ENCODE peak calls at places on chromosomes 4 and X, in four cellular contexts. F, N, W and Q are unnamed samples.

GRCh38 chr4:146675171-146675570 is 36.5 kb downstream of the POU4F2 start:
- DNase-seq in N (no peak), F (no peak), W (no peak), Q (no peak)

GRCh38 chr4:53580301-53580700 is 11.0 kb downstream of the LNX1 start:
- DNase-seq in N (no peak), W (no peak), F (no peak), Q (no peak)

GRCh38 chr4:39480902-39481695 is 22.2 kb downstream of the LIAS start:
- DNase-seq in F (no peak), N (no peak), W (no peak), Q (no peak)

GRCh38 chr4:19399001-19399400 is 852.7 kb upstream of the SLIT2 start:
- DNase-seq in F (no peak), N (no peak), W (no peak), Q (no peak)

GRCh38 chr4:89071311-89071710 is 14.3 kb upstream of the FAM13A start:
- DNase-seq in N (no peak), F (no peak), W (no peak), Q (no peak)

GRCh38 chr4:150235795-150236385 is 157.6 kb downstream of the DCLK2 start:
- DNase-seq in N (no peak), W (no peak), F (no peak), Q (no peak)

GRCh38 chr4:82584921-82585320 is 23.1 kb upstream of the TMEM150C start:
- DNase-seq in N (no peak), W (no peak), F (no peak), Q (no peak)

GRCh38 chr4:77175201-77175610 is 18.2 kb downstream of the CCNG2 start:
- DNase-seq in W (no peak), N (no peak), F (no peak), Q (peak; percentile 41)

GRCh38 chr4:131046821-131047220 is 1950.9 kb downstream of the C4orf33 start:
- DNase-seq in N (no peak), F (no peak), W (no peak), Q (no peak)

GRCh38 chr4:7805533-7806079 is 134.1 kb downstream of the AFAP1 start:
- DNase-seq in W (no peak), F (no peak), N (peak; percentile 96), Q (no peak)

GRCh38 chr4:173517781-173518371 is 12.2 kb downstream of the HAND2 start:
- DNase-seq in F (no peak), N (no peak), W (no peak), Q (no peak)

GRCh38 chrX:30995060-30995700 is 76.7 kb downstream of the FTHL17 start:
- DNase-seq in W (no peak), F (no peak), N (peak; percentile 73), Q (no peak)

DNA sequence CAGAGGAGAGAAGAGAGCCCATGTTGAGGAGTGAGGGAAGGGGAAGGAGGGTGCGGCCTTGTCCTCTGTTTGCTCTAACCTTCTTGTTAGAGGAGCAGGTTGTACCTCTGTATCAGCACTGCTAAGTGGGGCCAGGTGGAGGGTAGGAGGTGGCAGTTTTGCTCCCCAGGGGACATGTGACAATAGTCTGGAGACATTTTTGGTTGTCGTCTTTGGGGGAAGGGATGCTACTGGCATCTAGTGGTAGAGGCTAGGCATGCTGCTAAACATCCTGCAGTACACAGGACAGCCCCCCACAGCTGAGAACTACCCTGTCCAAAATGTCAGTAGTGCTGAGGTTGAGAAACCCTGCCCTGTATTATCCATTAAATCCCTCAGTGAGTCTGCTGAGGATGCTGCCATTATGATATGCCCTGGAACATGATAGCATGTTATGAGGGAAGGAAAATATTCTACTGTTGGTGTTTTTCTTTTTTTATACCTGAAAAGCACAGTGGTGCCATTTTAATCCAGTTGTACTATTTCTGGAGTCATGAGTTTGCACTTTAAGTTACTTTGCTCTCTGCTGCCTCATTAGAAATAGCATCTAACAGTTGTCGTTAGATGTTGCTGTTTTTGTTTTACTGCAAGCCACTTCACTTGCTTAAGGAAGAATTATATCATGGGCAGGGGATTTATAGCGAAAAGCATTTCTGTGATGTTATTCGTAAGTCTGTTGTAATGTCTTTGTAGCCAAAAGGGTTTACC is 90.6 kb downstream of the LRP2BP start:
- DNase-seq in W (peak; percentile 68), N (peak; percentile 30), F (peak; percentile 52), Q (peak; percentile 25)
- TF ChIP-seq ATF2 in W (no peak), N (no peak), F (no peak), Q (no peak)

GRCh38 chrX:101617211-101618191 is at the start of gene ARMCX6:
- DNase-seq in F (peak; percentile 84), W (no peak), N (peak; percentile 50), Q (no peak)

GRCh38 chrX:101619336-101619735 is 1.5 kb upstream of the ARMCX6 start:
- DNase-seq in F (peak; percentile 71), W (no peak), N (peak; percentile 12), Q (no peak)
- TF ChIP-seq USF2 in F (no peak), W (no peak), N (no peak), Q (no peak)

GRCh38 chr4:87592124-87592523 is 16.2 kb upstream of the DSPP start:
- DNase-seq in N (no peak), F (no peak), W (no peak), Q (no peak)
- TF ChIP-seq ATF2 in N (no peak), F (no peak), W (no peak), Q (no peak)

GRCh38 chr4:46956451-46956850 is 36.9 kb downstream of the GABRA4 start:
- DNase-seq in W (no peak), N (no peak), F (no peak), Q (no peak)
- TF ChIP-seq USF2 in W (no peak), N (no peak), F (no peak), Q (no peak)

GRCh38 chr4:162102713-162103112 is 61.1 kb downstream of the FSTL5 start:
- DNase-seq in W (no peak), N (no peak), F (no peak), Q (no peak)

GRCh38 chr4:162104459-162105124 is 59.2 kb downstream of the FSTL5 start:
- DNase-seq in F (no peak), N (no peak), W (no peak), Q (no peak)

DNA sequence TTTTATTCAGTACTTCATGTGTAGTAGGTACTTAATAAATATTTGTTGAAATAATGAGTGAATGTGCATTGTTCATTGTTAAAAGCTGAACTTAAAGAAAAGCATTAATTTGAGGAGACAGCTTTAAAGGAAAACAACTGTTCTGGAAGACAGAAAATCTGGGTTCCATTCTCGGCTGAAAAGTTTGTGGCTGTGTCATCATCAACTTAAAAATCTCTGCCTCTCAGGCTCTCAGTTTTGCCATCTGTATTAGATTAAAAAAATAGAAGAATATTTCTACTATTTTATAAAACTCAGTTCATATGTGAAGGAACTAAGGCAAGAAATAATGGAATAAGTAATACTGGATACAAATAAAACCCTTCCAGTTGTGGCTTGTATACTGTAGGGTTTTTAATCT is 62.5 kb downstream of the FSTL5 start:
- DNase-seq in W (no peak), F (no peak), N (no peak), Q (no peak)
- TF ChIP-seq ATF2 in W (no peak), F (no peak), N (no peak), Q (no peak)

GRCh38 chrX:100673397-100673953 is 29.5 kb downstream of the SRPX2 start:
- DNase-seq in F (no peak), N (no peak), W (no peak), Q (no peak)
- TF ChIP-seq USF2 in F (no peak), N (no peak), W (no peak), Q (no peak)

DNA sequence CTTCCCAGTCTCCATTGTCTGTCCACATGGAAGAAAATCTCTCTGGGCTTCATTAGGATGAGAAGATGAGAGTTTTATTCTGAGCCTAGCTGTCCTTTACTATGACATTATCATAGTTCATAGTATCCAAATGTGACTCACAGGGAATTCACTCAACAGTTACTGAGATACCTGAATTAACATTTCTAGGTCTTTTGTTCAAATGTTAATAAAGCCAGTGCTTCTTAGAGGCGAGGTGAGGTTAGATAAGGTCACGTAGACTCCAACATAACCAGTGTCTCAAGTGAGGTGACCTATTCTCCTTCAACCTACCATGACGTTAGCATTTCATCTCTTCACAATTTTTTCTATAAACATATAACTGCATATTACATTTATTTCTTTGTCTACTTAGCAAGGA is 67.2 kb downstream of the PALLD start:
- DNase-seq in N (no peak), F (no peak), W (no peak), Q (no peak)
- TF ChIP-seq ATF2 in N (no peak), F (no peak), W (no peak), Q (no peak)

DNA sequence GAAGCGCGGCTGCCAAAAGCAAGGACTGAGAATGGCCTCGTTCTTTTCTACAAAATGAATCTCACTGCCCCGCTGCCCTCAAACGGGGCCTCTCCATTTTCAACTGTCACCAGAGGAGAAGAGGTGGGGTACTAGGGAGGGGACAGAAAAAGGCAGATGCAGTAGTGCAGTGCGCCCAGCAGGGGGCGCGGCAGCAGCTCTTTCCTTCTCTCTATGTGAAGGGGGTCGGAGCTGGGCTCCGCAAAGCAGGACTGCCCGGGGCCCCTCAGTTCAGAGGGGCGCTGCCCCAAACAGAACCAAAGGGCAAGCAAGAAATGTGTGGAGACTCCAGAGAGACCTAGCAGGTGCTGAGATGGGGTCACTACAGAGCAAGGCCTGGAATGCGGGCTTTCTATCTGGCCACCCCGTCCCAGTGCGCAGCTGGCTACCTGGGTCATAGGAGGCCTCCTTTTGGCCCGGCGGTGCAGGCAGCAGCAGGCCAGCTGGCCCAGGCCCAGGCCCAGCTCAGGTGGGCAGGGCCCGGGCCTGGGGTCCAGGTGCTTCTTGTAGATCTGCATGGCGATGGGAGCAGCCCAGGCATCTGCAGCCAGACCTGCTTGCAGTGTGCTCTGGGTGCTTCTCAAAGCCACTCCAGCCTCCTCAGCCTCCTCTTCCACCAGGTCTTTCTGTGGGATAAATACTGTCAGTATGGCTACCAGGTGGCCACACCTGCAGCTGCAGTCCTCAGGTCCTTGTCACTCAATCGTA is 5.9 kb downstream of the IRAK1 start:
- DNase-seq in W (no peak), N (no peak), F (peak; percentile 66), Q (peak; percentile 72)
- TF ChIP-seq USF2 in W (no peak), N (no peak), F (no peak), Q (no peak)

GRCh38 chr4:41644288-41644914 is 104.1 kb downstream of the PHOX2B start:
- DNase-seq in W (no peak), F (peak; percentile 60), N (peak; percentile 3), Q (peak; percentile 67)
- TF ChIP-seq ATF2 in W (no peak), F (no peak), N (no peak), Q (no peak)